ENCODE peak calls at places on chromosomes 13 and 19, in five cellular contexts. O is Peyer's patch, M is left ventricle myocardium inferior, S is AG09319, J is heart left ventricle. Y is an unnamed sample.

GRCh38 chr13:111011899-111012298 is 97.0 kb upstream of the ANKRD10 start:
- DNase-seq in O (no peak), M (no peak), S (no peak), J (no peak), Y (no peak)

GRCh38 chr19:44943801-44944249 is 1.8 kb downstream of the APOC4 start:
- DNase-seq in O (peak), M (peak), S (no peak), J (peak), Y (no peak)

GRCh38 chr13:101706651-101707050 is 254.2 kb downstream of the ITGBL1 start:
- DNase-seq in O (no peak), M (no peak), S (peak), J (no peak), Y (no peak)

GRCh38 chr19:51771369-51771768 is 10.4 kb downstream of the FPR2 start:
- DNase-seq in O (no peak), M (no peak), S (no peak), J (no peak), Y (no peak)

GRCh38 chr19:16018801-16019551 is 57.3 kb upstream of the TPM4 start:
- DNase-seq in O (no peak), M (no peak), S (no peak), J (no peak), Y (no peak)

GRCh38 chr19:56141416-56141992 is 417 bp downstream of the ZNF444 start:
- DNase-seq in O (peak), M (no peak), S (no peak), J (peak), Y (no peak)

GRCh38 chr13:39855236-39855635 is 199.8 kb downstream of the COG6 start:
- DNase-seq in O (no peak), M (no peak), S (no peak), J (no peak), Y (no peak)

GRCh38 chr19:510606-511100 is 3.4 kb downstream of the TPGS1 start:
- DNase-seq in O (peak), M (peak), S (no peak), J (peak), Y (peak)

GRCh38 chr19:33514885-33515485 is 6.6 kb downstream of the PEPD start:
- DNase-seq in O (no peak), M (peak), S (no peak), J (no peak), Y (no peak)

GRCh38 chr19:40673377-40673776 is 17.1 kb downstream of the NUMBL start:
- DNase-seq in O (no peak), M (no peak), S (no peak), J (no peak), Y (no peak)

GRCh38 chr13:82647540-82647939 is 1234.7 kb downstream of the SLITRK1 start:
- DNase-seq in O (no peak), M (no peak), S (no peak), J (no peak), Y (no peak)

GRCh38 chr13:24159921-24160324 is 597 bp upstream of the SPATA13 start:
- DNase-seq in O (no peak), M (no peak), S (no peak), J (no peak), Y (no peak)

GRCh38 chr19:51441410-51442390 is 16.6 kb downstream of the SIGLEC8 start:
- DNase-seq in O (peak), M (no peak), S (no peak), J (no peak), Y (no peak)

GRCh38 chr19:39390460-39390758 is 497 bp downstream of the PAF1 start:
- DNase-seq in O (peak), M (no peak), S (no peak), J (no peak), Y (no peak)

GRCh38 chr13:80363890-80364503 is 23.1 kb upstream of the SPRY2 start:
- DNase-seq in O (no peak), M (no peak), S (no peak), J (no peak), Y (no peak)

GRCh38 chr19:13025819-13026477 is 30.7 kb downstream of the NFIX start:
- DNase-seq in O (no peak), M (no peak), S (no peak), J (no peak), Y (no peak)

GRCh38 chr13:47933688-47934011 is 67.4 kb downstream of the SUCLA2 start:
- DNase-seq in O (no peak), M (no peak), S (no peak), J (no peak), Y (no peak)

GRCh38 chr19:2736550-2737190 is 3.1 kb downstream of the SLC39A3 start:
- DNase-seq in O (no peak), M (no peak), S (no peak), J (no peak), Y (no peak)

GRCh38 chr19:44113138-44113783 is at the start of gene ZNF225:
- DNase-seq in O (peak), M (peak), S (peak), J (peak), Y (peak)

GRCh38 chr13:26465514-26465913 is 92.0 kb upstream of the WASF3 start:
- DNase-seq in O (no peak), M (peak), S (no peak), J (peak), Y (no peak)

GRCh38 chr19:54918499-54918898 is 12.6 kb downstream of the NCR1 start:
- DNase-seq in O (no peak), M (no peak), S (no peak), J (no peak), Y (no peak)

GRCh38 chr19:55451522-55452380 is 8.7 kb upstream of the SHISA7 start:
- DNase-seq in O (no peak), M (no peak), S (no peak), J (no peak), Y (no peak)

GRCh38 chr19:14561832-14562351 is 10.0 kb downstream of the NDUFB7 start:
- DNase-seq in O (no peak), M (peak), S (no peak), J (peak), Y (no peak)

GRCh38 chr13:50951366-50951765 is 41.8 kb downstream of the RNASEH2B start:
- DNase-seq in O (no peak), M (no peak), S (no peak), J (no peak), Y (no peak)

GRCh38 chr13:113834496-113835200 is 29.2 kb downstream of the GAS6 start:
- DNase-seq in O (no peak), M (peak), S (no peak), J (no peak), Y (no peak)

GRCh38 chr13:19239114-19239860 is 57.7 kb upstream of the TUBA3C start:
- DNase-seq in O (no peak), M (no peak), S (no peak), J (no peak), Y (no peak)

GRCh38 chr13:91389186-91389585 is 9.2 kb upstream of the GPC5 start:
- DNase-seq in O (no peak), M (no peak), S (no peak), J (no peak), Y (no peak)

GRCh38 chr19:57672466-57672865 is 3.7 kb downstream of the ZSCAN4 start:
- DNase-seq in O (no peak), M (no peak), S (no peak), J (no peak), Y (no peak)

GRCh38 chr19:48754950-48755645 is at the start of gene FGF21:
- DNase-seq in O (no peak), M (no peak), S (no peak), J (no peak), Y (no peak)

GRCh38 chr19:48750771-48751504 is 1.5 kb downstream of the FUT1 start:
- DNase-seq in O (no peak), M (no peak), S (no peak), J (no peak), Y (no peak)

GRCh38 chr19:48750351-48750750 is 2.1 kb downstream of the FUT1 start:
- DNase-seq in O (no peak), M (no peak), S (no peak), J (no peak), Y (no peak)

GRCh38 chr19:48751835-48752510 is 468 bp downstream of the FUT1 start:
- DNase-seq in O (no peak), M (no peak), S (no peak), J (no peak), Y (no peak)

GRCh38 chr19:48752511-48753365 is at the start of gene FUT1:
- DNase-seq in O (peak), M (peak), S (no peak), J (peak), Y (no peak)
- TF ChIP-seq CTCF in O (no peak), M (no peak), S (no peak), J (no peak), Y (no peak)

GRCh38 chr19:53883231-53883661 is 1.2 kb downstream of the PRKCG start:
- DNase-seq in O (no peak), M (no peak), S (no peak), J (no peak), Y (no peak)

GRCh38 chr19:53880716-53881481 is 1.1 kb upstream of the PRKCG start:
- DNase-seq in O (no peak), M (no peak), S (no peak), J (no peak), Y (no peak)

GRCh38 chr19:53881482-53882390 is at the start of gene PRKCG:
- DNase-seq in O (peak), M (peak), S (no peak), J (peak), Y (no peak)

GRCh38 chr19:53883741-53884140 is 1.7 kb downstream of the PRKCG start:
- DNase-seq in O (no peak), M (no peak), S (no peak), J (no peak), Y (no peak)

GRCh38 chr19:53882391-53883050 is 524 bp downstream of the PRKCG start:
- DNase-seq in O (no peak), M (no peak), S (no peak), J (no peak), Y (no peak)
- TF ChIP-seq CTCF in O (no peak), M (no peak), S (no peak), J (no peak), Y (no peak)

DNA sequence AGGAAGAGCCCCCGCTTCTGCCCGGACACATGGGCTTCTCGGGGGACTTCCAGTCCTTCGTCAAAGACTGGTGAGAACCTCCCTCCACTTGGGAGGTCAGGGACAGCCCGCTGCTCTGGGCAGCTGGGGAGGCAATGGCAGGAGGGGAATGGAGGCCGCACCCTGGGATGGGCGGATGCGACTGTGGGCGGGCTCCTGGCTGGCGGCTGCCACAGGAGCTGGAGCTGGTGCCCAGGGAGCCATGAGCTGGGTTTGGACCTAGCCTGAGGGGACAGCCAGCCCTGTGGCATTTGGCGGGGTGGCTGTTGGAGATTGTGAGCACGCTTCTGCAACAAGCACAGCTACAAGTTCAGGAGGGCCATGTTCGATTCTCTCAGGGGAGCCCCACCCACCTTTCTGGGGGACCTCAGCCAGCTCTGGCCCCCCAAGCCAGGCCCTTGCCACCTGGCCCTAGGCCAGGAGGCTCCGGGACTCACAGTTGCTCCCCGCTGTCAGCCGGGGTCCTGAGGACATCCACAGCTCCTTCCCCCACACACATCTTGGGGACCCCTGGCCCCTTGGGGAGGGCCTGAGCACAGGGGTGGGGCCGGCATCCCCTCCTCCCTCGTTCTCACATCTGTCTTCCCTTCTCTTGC is 3.0 kb upstream of the TGFBR3L start:
- DNase-seq in O (no peak), M (no peak), S (no peak), J (no peak), Y (no peak)
- TF ChIP-seq CTCF in O (no peak), M (no peak), S (no peak), J (no peak), Y (no peak)

GRCh38 chr13:98348476-98348875 is 171.4 kb upstream of the RNF113B start:
- DNase-seq in O (no peak), M (no peak), S (no peak), J (no peak), Y (no peak)

GRCh38 chr13:98343461-98343860 is 166.4 kb upstream of the RNF113B start:
- DNase-seq in O (no peak), M (no peak), S (no peak), J (no peak), Y (no peak)

GRCh38 chr13:98344392-98344791 is 167.3 kb upstream of the RNF113B start:
- DNase-seq in O (no peak), M (no peak), S (no peak), J (no peak), Y (no peak)

GRCh38 chr13:98346904-98347636 is 170.0 kb upstream of the RNF113B start:
- DNase-seq in O (no peak), M (no peak), S (no peak), J (no peak), Y (no peak)

DNA sequence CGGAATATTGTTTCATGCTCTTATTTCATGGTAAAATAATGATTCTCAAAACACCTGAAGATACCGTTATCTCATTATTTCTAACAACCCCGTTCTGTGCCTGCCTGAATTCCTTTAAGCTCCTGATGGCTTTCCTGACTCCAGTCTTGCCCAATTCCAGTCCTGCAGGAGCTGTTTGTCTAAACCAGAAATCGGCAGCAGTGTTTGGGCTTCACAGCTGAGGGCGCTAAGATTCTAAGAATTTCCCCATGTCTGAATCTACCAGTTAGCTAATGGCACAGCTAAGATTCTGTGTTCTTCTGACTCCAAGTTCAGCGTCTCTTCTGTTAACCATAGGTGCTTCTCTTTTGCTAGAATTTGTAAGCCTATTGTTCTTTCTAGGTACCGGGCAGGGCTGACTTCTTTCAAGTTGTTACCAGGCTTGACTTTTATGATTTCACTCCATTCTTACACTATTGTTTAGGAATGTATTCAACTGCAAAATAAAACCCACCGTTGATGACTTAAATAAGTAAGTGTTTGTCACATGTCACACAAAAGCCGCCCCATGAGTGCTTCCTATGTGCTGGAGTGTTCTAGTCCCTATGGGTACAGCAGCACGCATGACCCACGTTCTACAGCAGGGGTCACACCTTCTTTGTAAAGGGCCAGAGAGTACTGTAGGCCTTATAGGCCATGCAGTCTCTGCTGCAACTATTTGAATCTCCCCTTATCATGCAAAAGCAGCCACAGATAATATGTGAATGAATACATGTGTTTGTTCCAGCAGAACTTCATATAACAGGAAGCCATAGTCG is 168.2 kb upstream of the RNF113B start:
- DNase-seq in O (no peak), M (no peak), S (no peak), J (no peak), Y (no peak)
- TF ChIP-seq CTCF in O (no peak), M (no peak), S (no peak), J (no peak), Y (no peak)

GRCh38 chr19:34851277-34851804 is 75.4 kb upstream of the ZNF30 start:
- DNase-seq in O (no peak), M (no peak), S (no peak), J (no peak), Y (no peak)
- TF ChIP-seq CTCF in O (no peak), M (no peak), S (no peak), J (no peak), Y (no peak)

DNA sequence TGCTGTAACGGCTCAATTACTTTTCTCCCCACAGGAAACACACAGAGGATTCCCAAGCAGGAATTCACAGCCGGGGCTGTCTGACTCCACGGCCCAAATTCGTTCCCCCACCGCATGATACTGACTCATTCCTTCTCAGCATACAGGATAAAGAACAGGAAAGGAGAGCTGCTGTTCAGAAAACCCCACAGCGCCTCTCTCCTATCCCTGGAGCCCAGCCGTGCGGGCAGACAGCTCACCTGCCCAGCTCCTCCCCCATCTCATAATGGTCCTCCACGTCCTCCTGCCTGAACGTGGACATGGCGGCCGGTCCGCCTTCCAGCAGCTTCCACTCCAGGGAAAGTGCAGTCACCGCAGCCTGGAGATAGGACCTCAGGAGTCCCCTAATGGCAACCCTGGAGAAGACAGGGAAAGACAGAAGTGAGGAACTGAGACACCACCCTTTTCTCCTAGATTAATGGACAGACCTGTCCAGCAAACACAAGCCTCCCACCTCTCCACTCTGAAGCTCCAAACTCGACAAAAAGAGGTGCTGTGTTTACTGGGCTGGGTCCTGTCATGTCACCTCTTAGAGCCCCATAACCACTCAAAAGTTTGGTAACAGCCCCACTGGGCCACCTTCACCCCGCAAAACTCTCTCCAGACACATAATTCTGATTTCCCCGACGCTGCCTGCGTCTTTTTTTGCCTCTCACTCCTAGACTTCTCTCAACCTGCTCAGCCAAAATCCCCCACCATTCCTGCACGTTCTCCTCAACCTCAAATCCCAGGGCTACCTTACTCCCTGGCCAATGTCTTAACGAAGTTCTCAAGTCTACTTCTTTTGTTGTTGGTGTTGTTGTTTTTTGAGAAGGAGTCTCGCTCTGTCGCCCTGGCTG is 1.2 kb downstream of the DAPK3 start:
- DNase-seq in O (no peak), M (no peak), S (no peak), J (peak), Y (no peak)
- TF ChIP-seq CTCF in O (no peak), M (no peak), S (peak), J (no peak), Y (no peak)

DNA sequence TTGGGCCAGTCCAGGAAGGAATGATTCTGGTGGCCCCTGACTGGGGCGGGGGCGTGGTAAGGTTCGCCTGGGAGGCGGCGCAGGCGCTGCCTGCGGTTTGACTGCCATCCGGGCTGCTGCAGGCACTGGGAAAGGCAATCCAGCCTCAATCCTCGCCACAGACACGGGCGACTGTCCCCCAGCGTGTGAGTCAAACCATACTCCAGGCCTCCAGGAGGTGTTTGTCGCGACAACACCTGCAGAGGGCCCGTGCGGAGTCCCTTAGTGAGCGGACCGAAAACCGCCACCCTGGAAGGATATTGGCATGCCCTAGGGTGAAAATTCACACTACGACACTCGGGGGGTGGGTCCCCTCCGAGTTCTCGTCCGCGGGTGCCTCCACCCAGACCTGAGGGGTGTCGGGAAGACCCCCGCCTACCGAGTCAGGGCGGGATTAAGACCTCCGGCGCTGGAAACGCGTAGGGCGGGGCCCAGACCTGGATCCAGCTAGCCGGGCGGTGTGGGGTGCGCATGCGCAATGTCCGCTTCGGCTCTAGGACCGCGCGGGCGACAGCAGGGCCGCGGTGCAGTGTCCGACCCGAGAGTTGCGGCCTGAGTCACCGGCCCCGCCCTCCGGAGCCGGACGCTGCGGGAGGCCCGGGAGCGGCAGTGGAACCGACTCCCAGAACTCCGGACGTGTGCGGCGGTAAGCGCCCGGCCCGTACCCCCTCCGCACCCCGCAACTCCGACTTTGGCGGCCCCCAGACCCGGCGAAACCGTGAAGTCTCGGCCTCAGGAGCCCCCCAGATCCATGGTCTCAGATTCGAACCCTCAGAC is at the start of gene CAPNS1:
- DNase-seq in O (peak), M (peak), S (peak), J (peak), Y (peak)
- TF ChIP-seq CTCF in O (no peak), M (peak), S (no peak), J (peak), Y (no peak)

GRCh38 chr19:49223472-49223871 is 65.9 kb downstream of the TRPM4 start:
- DNase-seq in O (no peak), M (no peak), S (no peak), J (no peak), Y (no peak)

GRCh38 chr19:49222011-49222410 is 64.4 kb downstream of the TRPM4 start:
- DNase-seq in O (no peak), M (no peak), S (no peak), J (no peak), Y (no peak)

GRCh38 chr19:49229416-49229815 is 71.8 kb downstream of the TRPM4 start:
- DNase-seq in O (no peak), M (no peak), S (no peak), J (no peak), Y (no peak)

GRCh38 chr19:49222528-49222927 is 64.9 kb downstream of the TRPM4 start:
- DNase-seq in O (no peak), M (no peak), S (no peak), J (no peak), Y (no peak)

GRCh38 chr19:49224856-49225255 is 67.3 kb downstream of the TRPM4 start:
- DNase-seq in O (no peak), M (peak), S (no peak), J (no peak), Y (no peak)
- TF ChIP-seq CTCF in O (no peak), M (peak), S (peak), J (peak), Y (no peak)

GRCh38 chr13:45925151-45925550 is 73.6 kb upstream of the SIAH3 start:
- DNase-seq in O (no peak), M (no peak), S (no peak), J (no peak), Y (no peak)
- TF ChIP-seq CTCF in O (no peak), M (no peak), S (no peak), J (no peak), Y (no peak)